ENCODE peak calls at places on chromosomes 2 and 18, in eight cellular contexts. Y is GM12878, X is A549, A is body of pancreas, V is Peyer's patch, F is breast epithelium, M is suprapubic skin, C is stomach. Z is an unnamed sample.

GRCh38 chr2:109377976-109378375 is 235.8 kb downstream of the SEPTIN10 start:
- DNase-seq in Y (no peak), X (no peak), A (no peak), V (no peak), F (no peak), M (peak), C (peak), Z (no peak)

GRCh38 chr2:216732334-216732733 is 37.0 kb upstream of the IGFBP5 start:
- DNase-seq in Y (no peak), X (no peak), A (no peak), V (no peak), F (no peak), M (no peak), C (no peak), Z (no peak)

GRCh38 chr2:1269812-1270211 is 143.5 kb upstream of the TPO start:
- DNase-seq in Y (no peak), X (no peak), A (no peak), V (no peak), F (no peak), M (no peak), C (no peak), Z (no peak)

GRCh38 chr2:222862915-222863544 is 2.2 kb downstream of the ACSL3 start:
- DNase-seq in Y (no peak), X (no peak), A (no peak), V (no peak), F (no peak), M (no peak), C (no peak), Z (no peak)

GRCh38 chr18:69217271-69217670 is 183.4 kb upstream of the DOK6 start:
- DNase-seq in Y (no peak), X (no peak), A (no peak), V (no peak), F (no peak), M (no peak), C (no peak), Z (no peak)

GRCh38 chr2:50529600-50530218 is 502.2 kb downstream of the NRXN1 start:
- DNase-seq in Y (no peak), X (peak), A (no peak), V (no peak), F (no peak), M (no peak), C (no peak), Z (no peak)

GRCh38 chr18:58606236-58606635 is 22.7 kb downstream of the ALPK2 start:
- DNase-seq in Y (no peak), X (no peak), A (no peak), V (no peak), F (no peak), M (no peak), C (no peak), Z (no peak)

GRCh38 chr18:57436193-57436964 is 1.2 kb downstream of the ONECUT2 start:
- DNase-seq in Y (no peak), X (no peak), A (no peak), V (no peak), F (no peak), M (no peak), C (no peak), Z (no peak)

GRCh38 chr2:46512185-46512584 is 32.8 kb downstream of the TMEM247 start:
- DNase-seq in Y (no peak), X (no peak), A (no peak), V (no peak), F (no peak), M (no peak), C (no peak), Z (no peak)

GRCh38 chr2:98385050-98385699 is 38.9 kb downstream of the CNGA3 start:
- DNase-seq in Y (peak), X (peak), A (peak), V (peak), F (peak), M (no peak), C (peak), Z (peak)

GRCh38 chr18:45974088-45974536 is 7.0 kb upstream of the EPG5 start:
- DNase-seq in Y (peak), X (peak), A (peak), V (peak), F (peak), M (no peak), C (peak), Z (peak)

GRCh38 chr2:144705328-144706245 is 185.7 kb upstream of the ZEB2 start:
- DNase-seq in Y (no peak), X (no peak), A (no peak), V (no peak), F (no peak), M (no peak), C (no peak), Z (no peak)

GRCh38 chr18:76451475-76452331 is 43.3 kb downstream of the ZNF516 start:
- DNase-seq in Y (no peak), X (no peak), A (no peak), V (no peak), F (peak), M (peak), C (no peak), Z (no peak)

GRCh38 chr2:238203104-238203972 is at the start of gene ILKAP:
- DNase-seq in Y (no peak), X (peak), A (peak), V (peak), F (peak), M (peak), C (peak), Z (peak)

GRCh38 chr2:134314656-134315377 is 60.9 kb downstream of the MGAT5 start:
- DNase-seq in Y (no peak), X (no peak), A (no peak), V (no peak), F (no peak), M (no peak), C (no peak), Z (no peak)

GRCh38 chr2:27209621-27210401 is 2.0 kb upstream of the ATRAID start:
- DNase-seq in Y (no peak), X (no peak), A (no peak), V (no peak), F (no peak), M (peak), C (no peak), Z (no peak)

GRCh38 chr18:8771930-8772329 is 66.6 kb downstream of the MTCL1 start:
- DNase-seq in Y (no peak), X (no peak), A (peak), V (no peak), F (peak), M (no peak), C (peak), Z (peak)

GRCh38 chr2:173456960-173457359 is 102.3 kb downstream of the CDCA7 start:
- DNase-seq in Y (no peak), X (no peak), A (no peak), V (no peak), F (no peak), M (no peak), C (no peak), Z (no peak)

GRCh38 chr2:226573158-226573557 is 226.5 kb downstream of the IRS1 start:
- DNase-seq in Y (no peak), X (no peak), A (no peak), V (no peak), F (no peak), M (no peak), C (no peak), Z (no peak)

GRCh38 chr2:219887870-219888269 is 260.4 kb downstream of the SLC4A3 start:
- DNase-seq in Y (no peak), X (no peak), A (no peak), V (no peak), F (no peak), M (no peak), C (no peak), Z (no peak)

GRCh38 chr2:73892631-73893329 is at the start of gene ACTG2:
- DNase-seq in Y (no peak), X (no peak), A (no peak), V (no peak), F (peak), M (peak), C (no peak), Z (no peak)

GRCh38 chr2:73893764-73894474 is 1.1 kb downstream of the ACTG2 start:
- DNase-seq in Y (no peak), X (no peak), A (no peak), V (no peak), F (no peak), M (no peak), C (no peak), Z (no peak)

GRCh38 chr2:73888388-73888787 is 4.4 kb upstream of the ACTG2 start:
- DNase-seq in Y (no peak), X (no peak), A (no peak), V (no peak), F (no peak), M (no peak), C (no peak), Z (no peak)

GRCh38 chr2:73891276-73891901 is 1.4 kb upstream of the ACTG2 start:
- DNase-seq in Y (no peak), X (no peak), A (no peak), V (no peak), F (no peak), M (peak), C (no peak), Z (no peak)

DNA sequence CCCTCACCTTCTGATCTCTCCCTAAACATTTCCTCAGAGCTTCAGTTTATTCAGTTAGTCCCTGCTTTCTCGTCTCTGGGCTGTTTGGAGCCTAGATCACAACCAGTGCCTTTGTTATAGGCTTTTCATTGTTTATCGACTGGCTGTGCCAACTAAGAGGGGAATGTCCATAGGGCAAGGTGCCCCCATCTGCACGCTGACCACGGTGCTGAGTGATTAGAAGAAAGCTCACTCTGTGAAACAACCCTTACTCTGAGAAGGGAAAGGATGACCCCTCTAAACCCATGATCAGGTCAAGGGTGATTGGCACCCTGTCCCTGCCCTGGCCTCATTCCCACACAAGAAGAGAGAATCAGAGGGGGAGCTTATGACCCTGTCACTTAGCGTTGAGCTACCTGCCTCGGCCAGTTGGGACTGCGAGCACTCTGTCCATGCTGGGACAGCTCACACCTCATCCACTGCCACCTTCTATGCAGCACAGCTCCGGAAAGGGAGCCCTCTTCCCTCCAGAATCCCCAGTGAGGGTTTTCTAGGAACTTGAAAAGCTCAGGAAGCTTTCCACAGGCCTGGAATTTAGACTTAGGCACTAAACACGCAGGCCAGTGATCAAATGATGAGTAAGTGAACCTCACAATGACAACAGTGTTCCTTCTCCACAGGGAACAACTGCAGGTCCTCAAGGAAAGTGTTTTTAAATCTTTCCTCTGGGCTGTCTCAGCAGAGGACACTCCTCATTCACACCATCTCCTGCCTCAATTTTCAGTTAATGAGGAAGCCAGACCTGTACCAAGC is 2.3 kb upstream of the ACTG2 start:
- DNase-seq in Y (no peak), X (no peak), A (no peak), V (no peak), F (no peak), M (no peak), C (no peak), Z (no peak)
- H3K27ac ChIP-seq in Y (no peak), X (no peak), A (no peak), V (peak), F (peak), M (no peak), C (no peak), Z (no peak)

GRCh38 chr18:12679183-12679786 is 21.4 kb upstream of the SPIRE1 start:
- DNase-seq in Y (no peak), X (no peak), A (peak), V (no peak), F (no peak), M (no peak), C (no peak), Z (peak)
- TF ChIP-seq POLR2A in Y (no peak), X (peak), A (peak), V (no peak), F (no peak), M (no peak), C (no peak), Z (peak)

GRCh38 chr2:190882327-190882766 is 1.7 kb downstream of the GLS start:
- DNase-seq in Y (peak), X (no peak), A (no peak), V (no peak), F (no peak), M (no peak), C (no peak), Z (no peak)

GRCh38 chr2:190881074-190881479 is 456 bp downstream of the GLS start:
- DNase-seq in Y (no peak), X (no peak), A (no peak), V (no peak), F (no peak), M (no peak), C (no peak), Z (no peak)

GRCh38 chr2:190881480-190882326 is 1.1 kb downstream of the GLS start:
- DNase-seq in Y (peak), X (no peak), A (peak), V (peak), F (peak), M (peak), C (peak), Z (peak)

GRCh38 chr2:190879474-190880373 is 897 bp upstream of the GLS start:
- DNase-seq in Y (no peak), X (no peak), A (peak), V (peak), F (no peak), M (peak), C (no peak), Z (no peak)

DNA sequence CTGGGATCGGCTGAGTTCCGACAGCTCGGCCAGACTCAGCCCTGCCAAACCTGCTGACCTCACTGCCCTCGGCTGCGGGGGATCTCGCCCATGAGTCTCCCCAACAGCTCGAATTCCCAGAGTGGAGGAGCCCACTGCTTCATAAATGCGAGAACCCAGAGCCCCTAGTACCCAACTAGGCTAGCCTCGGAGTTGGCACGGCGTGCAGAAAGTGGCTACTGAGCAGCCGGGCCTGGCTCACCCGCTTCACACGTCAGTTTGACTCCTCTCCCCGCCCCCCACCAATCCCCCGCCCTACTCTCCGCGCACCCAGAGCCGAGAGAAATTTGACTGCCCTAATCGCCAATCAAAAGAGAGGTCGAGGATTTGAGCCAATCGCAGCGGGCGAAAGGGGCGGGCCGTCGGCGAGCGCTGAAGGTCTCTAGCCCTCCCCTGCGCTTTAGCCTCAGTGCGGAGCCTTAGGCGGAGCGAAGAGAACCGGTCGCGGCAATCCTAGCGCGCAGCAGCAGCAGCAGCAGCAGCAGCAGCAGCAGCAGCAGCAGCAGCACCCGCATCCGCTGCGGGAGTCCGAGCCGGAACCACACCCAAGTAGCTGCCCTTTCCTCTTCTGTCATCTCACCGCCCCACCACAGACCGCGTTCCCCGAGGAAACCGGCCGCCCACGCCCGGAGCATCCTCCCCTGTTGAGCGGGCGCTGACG is at the start of gene GLS:
- DNase-seq in Y (peak), X (peak), A (peak), V (peak), F (peak), M (peak), C (peak), Z (peak)
- H3K27ac ChIP-seq in Y (peak), X (peak), A (peak), V (peak), F (peak), M (peak), C (peak), Z (peak)

DNA sequence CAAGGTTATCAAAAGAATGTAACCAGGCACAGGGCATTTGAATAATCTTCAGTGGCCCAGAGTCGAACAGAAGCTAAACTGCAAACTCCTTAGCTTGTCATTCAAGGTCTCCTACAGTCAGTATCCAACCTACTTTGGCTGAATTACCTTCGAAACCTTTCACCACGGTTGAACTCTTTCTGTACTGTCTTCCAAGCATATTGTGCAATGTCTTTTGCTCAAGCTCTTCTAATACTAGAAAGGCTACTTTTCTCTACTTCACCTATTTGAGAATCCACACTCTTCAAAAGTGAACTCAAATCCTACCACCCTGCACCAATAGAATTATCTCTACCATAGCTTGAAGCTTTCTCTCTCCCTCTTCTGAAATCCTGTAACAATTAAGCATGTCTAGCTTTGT is 142.9 kb downstream of the NR4A2 start:
- DNase-seq in Y (no peak), X (no peak), A (no peak), V (no peak), F (no peak), M (no peak), C (no peak), Z (no peak)
- TF ChIP-seq POLR2A in Y (no peak), X (no peak), A (no peak), V (no peak), F (no peak), M (no peak), C (no peak), Z (no peak)

GRCh38 chr18:49934457-49934856 is 121.1 kb upstream of the ACAA2 start:
- DNase-seq in Y (no peak), X (no peak), A (no peak), V (no peak), F (no peak), M (no peak), C (no peak), Z (no peak)
- H3K27ac ChIP-seq in Y (no peak), X (no peak), A (no peak), V (no peak), F (no peak), M (no peak), C (no peak), Z (no peak)

GRCh38 chr2:62505649-62506420 is at the start of gene TMEM17:
- DNase-seq in Y (peak), X (peak), A (peak), V (peak), F (peak), M (peak), C (peak), Z (peak)
- TF ChIP-seq POLR2A in Y (peak), X (peak), A (peak), V (peak), F (no peak), M (no peak), C (no peak), Z (no peak)

GRCh38 chr2:96832751-96833507 is 10.9 kb downstream of the ANKRD23 start:
- DNase-seq in Y (no peak), X (peak), A (peak), V (peak), F (peak), M (no peak), C (peak), Z (peak)

GRCh38 chr2:96832401-96832750 is 11.4 kb downstream of the ANKRD23 start:
- DNase-seq in Y (no peak), X (no peak), A (no peak), V (no peak), F (no peak), M (no peak), C (no peak), Z (no peak)

GRCh38 chr2:96830064-96830562 is 13.7 kb downstream of the ANKRD23 start:
- DNase-seq in Y (no peak), X (no peak), A (no peak), V (no peak), F (no peak), M (no peak), C (no peak), Z (no peak)

GRCh38 chr2:96828874-96829273 is 12.8 kb downstream of the CNNM3 start:
- DNase-seq in Y (no peak), X (no peak), A (no peak), V (no peak), F (no peak), M (no peak), C (no peak), Z (no peak)

GRCh38 chr2:96831679-96832078 is 12.1 kb downstream of the ANKRD23 start:
- DNase-seq in Y (no peak), X (no peak), A (peak), V (no peak), F (no peak), M (no peak), C (no peak), Z (no peak)
- H3K27ac ChIP-seq in Y (no peak), X (peak), A (peak), V (no peak), F (no peak), M (no peak), C (no peak), Z (no peak)

GRCh38 chr2:263774-264492 is at the start of gene SH3YL1:
- DNase-seq in Y (no peak), X (no peak), A (peak), V (peak), F (peak), M (no peak), C (peak), Z (no peak)
- TF ChIP-seq POLR2A in Y (no peak), X (no peak), A (peak), V (peak), F (no peak), M (no peak), C (peak), Z (no peak)

GRCh38 chr2:71526131-71526530 is 72.8 kb downstream of the DYSF start:
- DNase-seq in Y (no peak), X (no peak), A (no peak), V (no peak), F (no peak), M (no peak), C (no peak), Z (no peak)
- H3K27ac ChIP-seq in Y (no peak), X (no peak), A (no peak), V (no peak), F (no peak), M (no peak), C (no peak), Z (no peak)

Z was measured in heart left ventricle.